ENCODE peak calls at places on chromosomes 2 and 18, in eight cellular contexts. I, D, X, O, B, S, F and P are unnamed samples.
A peak's percentile ranks its signal among the peaks of the same experiment; 100 is the strongest.

GRCh38 chr2:31327505-31327904 is 87.0 kb downstream of the XDH start:
- DNase-seq in I (no peak), D (no peak), X (no peak), O (no peak), B (no peak), S (no peak), F (no peak), P (no peak)

GRCh38 chr18:71431171-71431570 is 1113.0 kb downstream of the CBLN2 start:
- DNase-seq in I (no peak), D (no peak), X (no peak), O (no peak), B (no peak), S (no peak), F (no peak), P (no peak)

GRCh38 chr2:29363111-29363510 is 247.9 kb downstream of the CLIP4 start:
- DNase-seq in I (no peak), D (no peak), X (no peak), O (no peak), B (no peak), S (no peak), F (no peak), P (no peak)

GRCh38 chr2:36376319-36376765 is 20.8 kb downstream of the CRIM1 start:
- DNase-seq in I (no peak), D (peak; percentile 24), X (peak; percentile 54), O (peak; percentile 90), B (no peak), S (peak; percentile 64), F (no peak), P (no peak)

GRCh38 chr2:170013802-170014551 is 164.0 kb upstream of the MYO3B start:
- DNase-seq in I (peak; percentile 96), D (peak; percentile 43), X (no peak), O (no peak), B (no peak), S (no peak), F (no peak), P (peak; percentile 12)

GRCh38 chr2:24702800-24703199 is 90.4 kb downstream of the PTRHD1 start:
- DNase-seq in I (peak; percentile 24), D (no peak), X (no peak), O (no peak), B (no peak), S (no peak), F (peak; percentile 65), P (no peak)

GRCh38 chr2:209969692-209970091 is 32.7 kb upstream of the RPE start:
- DNase-seq in I (no peak), D (no peak), X (no peak), O (no peak), B (no peak), S (no peak), F (no peak), P (no peak)

GRCh38 chr2:241007111-241007510 is 8.7 kb downstream of the SNED1 start:
- DNase-seq in I (no peak), D (no peak), X (no peak), O (no peak), B (no peak), S (peak; percentile 11), F (no peak), P (no peak)

GRCh38 chr2:30310955-30311354 is 79.6 kb downstream of the LBH start:
- DNase-seq in I (no peak), D (no peak), X (no peak), O (no peak), B (no peak), S (no peak), F (no peak), P (no peak)

GRCh38 chr2:3612639-3613523 is 18.0 kb downstream of the COLEC11 start:
- DNase-seq in I (no peak), D (no peak), X (no peak), O (peak; percentile 11), B (no peak), S (no peak), F (no peak), P (no peak)

GRCh38 chr18:48123965-48124364 is 193.5 kb upstream of the SMAD2 start:
- DNase-seq in I (no peak), D (no peak), X (no peak), O (no peak), B (no peak), S (no peak), F (no peak), P (no peak)

GRCh38 chr18:22363867-22364463 is 53.8 kb downstream of the CTAGE1 start:
- DNase-seq in I (peak; percentile 21), D (no peak), X (no peak), O (no peak), B (no peak), S (no peak), F (no peak), P (no peak)

GRCh38 chr2:200383380-200384110 is 77.1 kb downstream of the SPATS2L start:
- DNase-seq in I (no peak), D (no peak), X (peak; percentile 56), O (no peak), B (no peak), S (no peak), F (no peak), P (no peak)

GRCh38 chr2:150469706-150470105 is 17.8 kb downstream of the RND3 start:
- DNase-seq in I (no peak), D (no peak), X (no peak), O (no peak), B (no peak), S (no peak), F (no peak), P (no peak)

GRCh38 chr2:66439291-66440010 is 4.5 kb downstream of the MEIS1 start:
- DNase-seq in I (peak; percentile 67), D (no peak), X (no peak), O (no peak), B (no peak), S (no peak), F (no peak), P (no peak)

GRCh38 chr18:40012931-40013609 is 1942.0 kb upstream of the PIK3C3 start:
- DNase-seq in I (no peak), D (no peak), X (no peak), O (no peak), B (no peak), S (no peak), F (peak; percentile 28), P (no peak)

GRCh38 chr2:100483892-100484291 is 13.6 kb downstream of the NMS start:
- DNase-seq in I (no peak), D (no peak), X (no peak), O (no peak), B (no peak), S (no peak), F (no peak), P (no peak)

GRCh38 chr2:39730685-39731302 is 48.3 kb downstream of the THUMPD2 start:
- DNase-seq in I (peak; percentile 74), D (no peak), X (peak; percentile 33), O (no peak), B (no peak), S (no peak), F (no peak), P (no peak)

GRCh38 chr2:85753525-85754312 is at the start of gene ATOH8:
- DNase-seq in I (peak; percentile 82), D (peak; percentile 35), X (no peak), O (peak; percentile 78), B (no peak), S (no peak), F (no peak), P (peak; percentile 58)

GRCh38 chr18:59514193-59514592 is 155.1 kb upstream of the LMAN1 start:
- DNase-seq in I (no peak), D (peak; percentile 51), X (no peak), O (peak; percentile 23), B (no peak), S (no peak), F (no peak), P (peak; percentile 75)